ENCODE peak calls at places on chromosomes 7 and 10, in five cellular contexts. E is DMS 273 treated with DMSO at 0.1 percent for 48 hours; N is astrocyte of the spinal cord; Z is activated gamma-delta T cell treated with anti-CD3 and anti-CD28 coated beads, Interleukin-2, amount 50 U/mL, for 16 hours; R is activated effector memory CD4-positive, alpha-beta T cell treated with anti-CD3 and anti-CD28 coated beads, Interleukin-2, amount 50 U/mL, for 16 hours. V is an unnamed sample.
A peak's percentile ranks its signal among the peaks of the same experiment; 100 is the strongest.

GRCh38 chr10:73554729-73555128 is 36.4 kb downstream of the USP54 start:
- DNase-seq in R (no peak), E (no peak), Z (no peak), N (no peak), V (no peak)

GRCh38 chr7:19713676-19714075 is 4.8 kb upstream of the POLR1F start:
- DNase-seq in Z (peak; percentile 11), R (no peak), E (no peak), N (peak; percentile 55), V (no peak)

GRCh38 chr10:11397980-11398580 is 213.4 kb downstream of the USP6NL start:
- DNase-seq in R (no peak), Z (no peak), N (peak; percentile 45), E (no peak), V (peak; percentile 37)

GRCh38 chr10:110500515-110500905 is 2.8 kb downstream of the DUSP5 start:
- DNase-seq in N (peak; percentile 76), E (no peak), Z (no peak), R (no peak), V (peak; percentile 67)

GRCh38 chr10:22652988-22653431 is 61.4 kb downstream of the PIP4K2A start:
- DNase-seq in R (peak; percentile 77), N (no peak), E (no peak), Z (no peak), V (no peak)

GRCh38 chr7:45192546-45193177 is 35.1 kb downstream of the RAMP3 start:
- DNase-seq in N (no peak), Z (no peak), E (no peak), R (peak; percentile 27), V (no peak)

GRCh38 chr7:99000904-99001442 is 122.6 kb downstream of the TRRAP start:
- DNase-seq in E (no peak), N (no peak), R (no peak), Z (no peak), V (no peak)

GRCh38 chr7:1065263-1066260 is 21.2 kb downstream of the GPR146 start:
- DNase-seq in Z (peak; percentile 70), E (peak; percentile 57), R (peak; percentile 93), N (peak; percentile 67), V (peak; percentile 85)

GRCh38 chr10:28403090-28403489 is 100.2 kb upstream of the MPP7 start:
- DNase-seq in E (no peak), R (no peak), N (no peak), Z (no peak), V (no peak)

GRCh38 chr10:107631876-107632275 is 467.4 kb upstream of the SORCS1 start:
- DNase-seq in E (no peak), R (no peak), Z (no peak), N (no peak), V (no peak)

GRCh38 chr10:44978570-44979280 is at the start of gene DEPP1:
- DNase-seq in E (peak; percentile 89), R (no peak), N (peak; percentile 92), Z (no peak), V (peak; percentile 94)

GRCh38 chr10:127325506-127325905 is 129.1 kb upstream of the INSYN2A start:
- DNase-seq in R (no peak), N (no peak), Z (no peak), E (no peak), V (no peak)

GRCh38 chr10:59881640-59882039 is 24.7 kb downstream of the CCDC6 start:
- DNase-seq in R (no peak), Z (no peak), E (no peak), N (no peak), V (no peak)

GRCh38 chr10:70355234-70356021 is 27.0 kb downstream of the LRRC20 start:
- DNase-seq in N (no peak), E (no peak), Z (no peak), R (no peak), V (no peak)

GRCh38 chr7:112665709-112666108 is 124.5 kb downstream of the TMEM168 start:
- DNase-seq in Z (no peak), N (peak; percentile 25), E (peak; percentile 16), R (no peak), V (no peak)

GRCh38 chr7:108360058-108360800 is 96.0 kb downstream of the NRCAM start:
- DNase-seq in R (no peak), Z (no peak), N (no peak), E (no peak), V (no peak)

GRCh38 chr10:118778727-118779126 is 24.0 kb upstream of the CACUL1 start:
- DNase-seq in Z (no peak), N (no peak), E (no peak), R (no peak), V (no peak)

GRCh38 chr7:1975581-1975980 is 257.2 kb downstream of the MAD1L1 start:
- DNase-seq in Z (no peak), E (no peak), R (peak; percentile 43), N (no peak), V (no peak)

GRCh38 chr10:78856421-78856820 is 212.3 kb upstream of the ZMIZ1 start:
- DNase-seq in E (peak; percentile 11), Z (no peak), R (no peak), N (no peak), V (peak; percentile 83)

GRCh38 chr7:14837216-14837615 is 65.3 kb downstream of the DGKB start:
- DNase-seq in Z (no peak), E (no peak), R (no peak), N (no peak), V (no peak)

GRCh38 chr7:4851459-4852422 is 10.1 kb downstream of the PAPOLB start:
- DNase-seq in R (no peak), Z (no peak), E (no peak), N (no peak), V (no peak)

GRCh38 chr7:75968561-75969001 is 25.8 kb downstream of the TMEM120A start:
- DNase-seq in N (no peak), R (no peak), E (no peak), Z (no peak), V (peak; percentile 32)

GRCh38 chr7:11923376-11923922 is 91.5 kb upstream of the THSD7A start:
- DNase-seq in Z (no peak), N (no peak), E (peak; percentile 4), R (no peak), V (no peak)

GRCh38 chr7:116162992-116163391 is 47.3 kb upstream of the TES start:
- DNase-seq in Z (no peak), N (no peak), E (no peak), R (no peak), V (no peak)

GRCh38 chr7:81604075-81604807 is 165.6 kb downstream of the HGF start:
- DNase-seq in Z (no peak), R (no peak), N (peak; percentile 74), E (no peak), V (no peak)

GRCh38 chr7:2607122-2607912 is 24.5 kb upstream of the TTYH3 start:
- DNase-seq in N (no peak), E (peak; percentile 60), Z (no peak), R (no peak), V (peak; percentile 84)

GRCh38 chr7:481219-481930 is 38.3 kb downstream of the PDGFA start:
- DNase-seq in R (peak; percentile 54), Z (no peak), E (no peak), N (no peak), V (no peak)

GRCh38 chr10:17847586-17848296 is 38.6 kb downstream of the MRC1 start:
- DNase-seq in R (no peak), E (no peak), Z (no peak), N (peak; percentile 41), V (no peak)

GRCh38 chr7:116598278-116598677 is 73.4 kb downstream of the CAV1 start:
- DNase-seq in Z (no peak), E (no peak), R (no peak), N (no peak), V (no peak)

GRCh38 chr10:27568196-27569175 is 64.4 kb downstream of the RAB18 start:
- DNase-seq in N (no peak), E (no peak), R (no peak), Z (no peak), V (no peak)

GRCh38 chr7:132234751-132235150 is 341.5 kb downstream of the PLXNA4 start:
- DNase-seq in N (peak; percentile 45), Z (no peak), E (no peak), R (no peak), V (no peak)

GRCh38 chr10:131022369-131022768 is 289.2 kb downstream of the TCERG1L start:
- DNase-seq in N (no peak), R (no peak), E (no peak), Z (no peak), V (no peak)

GRCh38 chr10:99292159-99292558 is 37.0 kb upstream of the CNNM1 start:
- DNase-seq in N (peak; percentile 39), E (no peak), R (no peak), Z (no peak), V (no peak)

GRCh38 chr7:46908770-46909169 is 673.1 kb downstream of the TNS3 start:
- DNase-seq in R (no peak), E (no peak), Z (no peak), N (peak; percentile 95), V (no peak)

GRCh38 chr10:78584266-78584665 is 484.5 kb upstream of the ZMIZ1 start:
- DNase-seq in N (no peak), Z (no peak), R (no peak), E (no peak), V (no peak)

GRCh38 chr10:11048707-11049296 is 31.1 kb downstream of the CELF2 start:
- DNase-seq in N (no peak), Z (no peak), R (no peak), E (no peak), V (no peak)

GRCh38 chr7:1027285-1028043 is 16.9 kb upstream of the GPR146 start:
- DNase-seq in E (no peak), Z (no peak), R (no peak), N (peak; percentile 45), V (no peak)